ENCODE peak calls at places on chromosomes 5 and 9, in six cellular contexts. B, X, K, G, R and H are unnamed samples.

GRCh38 chr5:14213253-14213652 is 70.1 kb downstream of the TRIO start:
- DNase-seq in R (no peak), G (no peak), K (no peak), B (no peak), X (no peak), H (no peak)

GRCh38 chr5:135887447-135887864 is 8.2 kb downstream of the IL9 start:
- DNase-seq in K (peak), R (no peak), G (peak), X (peak), B (peak), H (peak)

GRCh38 chr9:99416007-99416406 is 193.9 kb downstream of the SEC61B start:
- DNase-seq in B (no peak), K (no peak), G (peak), X (no peak), R (no peak), H (peak)

GRCh38 chr9:108756746-108757490 is 98.9 kb downstream of the ACTL7B start:
- DNase-seq in X (peak), R (no peak), K (no peak), B (no peak), G (no peak), H (no peak)

GRCh38 chr5:80324912-80325311 is 5.1 kb downstream of the SPZ1 start:
- DNase-seq in B (no peak), X (no peak), K (no peak), R (no peak), G (no peak), H (no peak)

GRCh38 chr5:38404667-38405276 is 146.4 kb downstream of the EGFLAM start:
- DNase-seq in X (peak), R (no peak), B (no peak), K (no peak), G (no peak), H (no peak)

GRCh38 chr9:91711755-91712591 is 238.1 kb downstream of the ROR2 start:
- DNase-seq in B (peak), R (no peak), X (no peak), K (no peak), G (peak), H (peak)

GRCh38 chr9:136654820-136655219 is 7.9 kb upstream of the EGFL7 start:
- DNase-seq in B (no peak), K (no peak), G (no peak), R (no peak), X (no peak), H (no peak)

GRCh38 chr5:78627175-78627574 is 21.4 kb downstream of the LHFPL2 start:
- DNase-seq in G (peak), X (peak), B (no peak), K (no peak), R (peak), H (peak)
- TF ChIP-seq CTCF in G (peak), X (peak), B (no peak), K (peak), R (peak), H (peak)

DNA sequence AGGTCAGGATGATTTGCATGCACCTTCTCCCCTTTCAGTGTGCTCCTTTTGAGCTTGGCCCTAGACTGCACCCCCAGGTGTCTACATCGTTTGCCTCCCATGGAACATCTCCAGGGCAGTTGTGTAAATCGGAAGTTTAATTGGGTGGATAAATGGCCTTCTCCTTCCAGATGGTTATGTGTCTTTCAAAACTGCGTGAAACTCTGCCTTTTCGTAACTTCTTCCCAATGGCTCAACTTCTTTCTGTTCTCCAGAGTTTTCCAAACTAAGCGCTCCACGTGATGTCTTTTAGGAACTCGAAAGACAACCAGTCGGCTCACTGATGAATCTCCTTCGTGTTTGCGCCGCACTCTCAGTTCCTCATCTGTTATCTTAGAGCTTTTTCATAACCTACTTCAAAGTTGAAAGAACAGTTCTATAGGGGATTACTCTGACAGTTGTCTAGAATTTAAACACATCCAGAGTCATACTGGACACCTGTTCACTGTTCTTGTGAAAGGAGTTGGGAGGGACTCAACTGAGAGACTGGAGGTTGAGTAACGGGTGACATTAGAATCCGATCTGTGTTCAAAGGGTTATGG is 1.8 kb downstream of the ADAMTS19 start:
- DNase-seq in G (no peak), K (no peak), R (no peak), X (no peak), B (no peak), H (no peak)
- TF ChIP-seq CTCF in G (no peak), K (no peak), R (no peak), X (no peak), B (no peak), H (no peak)

GRCh38 chr5:170633235-170634041 is 129.6 kb downstream of the KCNIP1 start:
- DNase-seq in R (peak), X (peak), B (no peak), K (peak), G (peak), H (peak)
- TF ChIP-seq CTCF in R (peak), X (no peak), B (peak), K (no peak), G (no peak), H (no peak)

GRCh38 chr5:141150993-141151325 is 1.1 kb downstream of the PCDHB6 start:
- DNase-seq in K (no peak), X (no peak), G (no peak), R (no peak), B (no peak), H (no peak)

GRCh38 chr5:141150215-141150992 is 547 bp downstream of the PCDHB6 start:
- DNase-seq in X (no peak), R (no peak), K (no peak), B (no peak), G (no peak), H (no peak)

GRCh38 chr5:141149812-141150211 is at the start of gene PCDHB6:
- DNase-seq in X (peak), R (no peak), B (no peak), G (peak), K (no peak), H (peak)

GRCh38 chr5:141155540-141156374 is 5.9 kb downstream of the PCDHB6 start:
- DNase-seq in B (no peak), X (no peak), K (no peak), R (no peak), G (no peak), H (no peak)
- TF ChIP-seq CTCF in B (no peak), X (peak), K (no peak), R (no peak), G (no peak), H (no peak)

DNA sequence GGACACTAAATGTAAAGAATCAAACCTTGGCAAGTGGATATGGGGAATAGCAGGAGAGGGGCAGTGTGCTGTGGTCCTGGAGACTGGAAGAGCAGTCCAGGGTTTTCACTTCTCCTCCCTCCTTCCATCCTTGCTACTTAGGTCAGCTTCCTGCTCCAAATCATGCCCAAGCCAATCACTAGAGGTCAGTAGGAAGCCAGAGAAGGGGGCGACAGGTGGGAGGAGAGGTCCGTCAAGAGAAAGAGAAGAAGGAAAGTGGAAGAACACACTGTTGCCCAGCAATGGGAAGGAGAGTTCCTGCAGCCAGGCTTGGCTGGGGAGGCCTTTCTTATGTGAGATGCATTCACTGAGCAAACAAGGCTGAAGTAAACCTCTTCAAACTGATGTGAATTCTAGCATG is 289.6 kb downstream of the DTWD2 start:
- DNase-seq in R (no peak), B (no peak), G (no peak), X (no peak), K (no peak), H (no peak)
- TF ChIP-seq CTCF in R (no peak), B (no peak), G (no peak), X (no peak), K (no peak), H (no peak)